ENCODE peak calls at places on chromosomes 11 and 22, in eight cellular contexts. One of them, this sample, is unnamed.

GRCh38 chr11:9758676-9759518 is 95.0 kb downstream of the SWAP70 start:
- DNase-seq in cardiac muscle cell: peak; percentile 90
- DNase-seq in endothelial cell: peak; percentile 64
- DNase-seq in RWPE1: peak; percentile 64
- DNase-seq in BJ: no peak
- DNase-seq in adrenal gland: peak; percentile 80
- DNase-seq in transverse colon: peak; percentile 75
- DNase-seq in fibroblast of the aortic adventitia: peak; percentile 55
- DNase-seq in this sample: peak; percentile 72

GRCh38 chr11:64759131-64759721 is 548 bp downstream of the PYGM start:
- DNase-seq in cardiac muscle cell: no peak
- DNase-seq in endothelial cell: no peak
- DNase-seq in RWPE1: no peak
- DNase-seq in BJ: no peak
- DNase-seq in adrenal gland: no peak
- DNase-seq in transverse colon: no peak
- DNase-seq in fibroblast of the aortic adventitia: no peak
- DNase-seq in this sample: no peak

GRCh38 chr11:8932564-8933180 is at the start of gene C11orf16:
- DNase-seq in cardiac muscle cell: no peak
- DNase-seq in endothelial cell: no peak
- DNase-seq in RWPE1: no peak
- DNase-seq in BJ: no peak
- DNase-seq in adrenal gland: no peak
- DNase-seq in transverse colon: no peak
- DNase-seq in fibroblast of the aortic adventitia: no peak
- DNase-seq in this sample: no peak

GRCh38 chr11:104852811-104853210 is 45.4 kb downstream of the CASP12 start:
- DNase-seq in cardiac muscle cell: no peak
- DNase-seq in endothelial cell: no peak
- DNase-seq in RWPE1: no peak
- DNase-seq in BJ: no peak
- DNase-seq in adrenal gland: no peak
- DNase-seq in transverse colon: no peak
- DNase-seq in fibroblast of the aortic adventitia: peak; percentile 28
- DNase-seq in this sample: no peak

GRCh38 chr11:82842019-82842418 is 58.2 kb downstream of the PRCP start:
- DNase-seq in cardiac muscle cell: no peak
- DNase-seq in endothelial cell: no peak
- DNase-seq in RWPE1: no peak
- DNase-seq in BJ: no peak
- DNase-seq in adrenal gland: no peak
- DNase-seq in transverse colon: no peak
- DNase-seq in fibroblast of the aortic adventitia: no peak
- DNase-seq in this sample: no peak

GRCh38 chr11:9535189-9535781 is 38.2 kb upstream of the WEE1 start:
- DNase-seq in cardiac muscle cell: peak; percentile 87
- DNase-seq in endothelial cell: peak; percentile 84
- DNase-seq in RWPE1: no peak
- DNase-seq in BJ: peak; percentile 38
- DNase-seq in adrenal gland: peak; percentile 59
- DNase-seq in transverse colon: peak; percentile 83
- DNase-seq in fibroblast of the aortic adventitia: peak; percentile 69
- DNase-seq in this sample: peak; percentile 89

GRCh38 chr11:117511981-117512448 is 184.4 kb downstream of the CEP164 start:
- DNase-seq in cardiac muscle cell: no peak
- DNase-seq in endothelial cell: no peak
- DNase-seq in RWPE1: no peak
- DNase-seq in BJ: no peak
- DNase-seq in adrenal gland: no peak
- DNase-seq in transverse colon: peak; percentile 27
- DNase-seq in fibroblast of the aortic adventitia: no peak
- DNase-seq in this sample: no peak

GRCh38 chr11:108324587-108324986 is 101.7 kb downstream of the ATM start:
- DNase-seq in cardiac muscle cell: peak; percentile 17
- DNase-seq in endothelial cell: no peak
- DNase-seq in RWPE1: no peak
- DNase-seq in BJ: peak; percentile 15
- DNase-seq in adrenal gland: no peak
- DNase-seq in transverse colon: no peak
- DNase-seq in fibroblast of the aortic adventitia: peak; percentile 41
- DNase-seq in this sample: no peak

GRCh38 chr11:29124436-29124835 is 892.4 kb downstream of the KCNA4 start:
- DNase-seq in cardiac muscle cell: no peak
- DNase-seq in endothelial cell: no peak
- DNase-seq in RWPE1: no peak
- DNase-seq in BJ: no peak
- DNase-seq in adrenal gland: no peak
- DNase-seq in transverse colon: no peak
- DNase-seq in fibroblast of the aortic adventitia: no peak
- DNase-seq in this sample: no peak

GRCh38 chr11:131893103-131893502 is 522.7 kb downstream of the NTM start:
- DNase-seq in cardiac muscle cell: no peak
- DNase-seq in endothelial cell: no peak
- DNase-seq in RWPE1: no peak
- DNase-seq in BJ: no peak
- DNase-seq in adrenal gland: no peak
- DNase-seq in transverse colon: no peak
- DNase-seq in fibroblast of the aortic adventitia: no peak
- DNase-seq in this sample: no peak

GRCh38 chr11:1224491-1225385 is 1.9 kb downstream of the MUC5B start:
- DNase-seq in cardiac muscle cell: no peak
- DNase-seq in endothelial cell: no peak
- DNase-seq in RWPE1: no peak
- DNase-seq in BJ: no peak
- DNase-seq in adrenal gland: peak; percentile 7
- DNase-seq in transverse colon: peak; percentile 81
- DNase-seq in fibroblast of the aortic adventitia: no peak
- DNase-seq in this sample: no peak

GRCh38 chr11:45471002-45471665 is 185.0 kb upstream of the SYT13 start:
- DNase-seq in cardiac muscle cell: no peak
- DNase-seq in endothelial cell: no peak
- DNase-seq in RWPE1: no peak
- DNase-seq in BJ: no peak
- DNase-seq in adrenal gland: no peak
- DNase-seq in transverse colon: no peak
- DNase-seq in fibroblast of the aortic adventitia: no peak
- DNase-seq in this sample: no peak

GRCh38 chr11:9527481-9528140 is 45.9 kb upstream of the WEE1 start:
- DNase-seq in cardiac muscle cell: peak; percentile 96
- DNase-seq in endothelial cell: no peak
- DNase-seq in RWPE1: no peak
- DNase-seq in BJ: peak; percentile 41
- DNase-seq in adrenal gland: peak; percentile 20
- DNase-seq in transverse colon: no peak
- DNase-seq in fibroblast of the aortic adventitia: peak; percentile 100
- DNase-seq in this sample: no peak

GRCh38 chr22:19879996-19880785 is 25.5 kb upstream of the GNB1L start:
- DNase-seq in cardiac muscle cell: no peak
- DNase-seq in endothelial cell: no peak
- DNase-seq in RWPE1: no peak
- DNase-seq in BJ: no peak
- DNase-seq in adrenal gland: peak; percentile 12
- DNase-seq in transverse colon: no peak
- DNase-seq in fibroblast of the aortic adventitia: no peak
- DNase-seq in this sample: peak; percentile 0

GRCh38 chr11:306645-307371 is 808 bp upstream of the IFITM2 start:
- DNase-seq in cardiac muscle cell: no peak
- DNase-seq in endothelial cell: no peak
- DNase-seq in RWPE1: no peak
- DNase-seq in BJ: no peak
- DNase-seq in adrenal gland: no peak
- DNase-seq in transverse colon: no peak
- DNase-seq in fibroblast of the aortic adventitia: no peak
- DNase-seq in this sample: no peak

GRCh38 chr22:30859714-30860095 is 108.9 kb downstream of the MORC2 start:
- DNase-seq in cardiac muscle cell: no peak
- DNase-seq in endothelial cell: no peak
- DNase-seq in RWPE1: no peak
- DNase-seq in BJ: no peak
- DNase-seq in adrenal gland: no peak
- DNase-seq in transverse colon: no peak
- DNase-seq in fibroblast of the aortic adventitia: no peak
- DNase-seq in this sample: no peak

GRCh38 chr22:45268958-45269844 is 15.5 kb upstream of the UPK3A start:
- DNase-seq in cardiac muscle cell: peak; percentile 80
- DNase-seq in endothelial cell: peak; percentile 96
- DNase-seq in RWPE1: peak; percentile 74
- DNase-seq in BJ: no peak
- DNase-seq in adrenal gland: peak; percentile 68
- DNase-seq in transverse colon: peak; percentile 91
- DNase-seq in fibroblast of the aortic adventitia: peak; percentile 70
- DNase-seq in this sample: peak; percentile 83

DNA sequence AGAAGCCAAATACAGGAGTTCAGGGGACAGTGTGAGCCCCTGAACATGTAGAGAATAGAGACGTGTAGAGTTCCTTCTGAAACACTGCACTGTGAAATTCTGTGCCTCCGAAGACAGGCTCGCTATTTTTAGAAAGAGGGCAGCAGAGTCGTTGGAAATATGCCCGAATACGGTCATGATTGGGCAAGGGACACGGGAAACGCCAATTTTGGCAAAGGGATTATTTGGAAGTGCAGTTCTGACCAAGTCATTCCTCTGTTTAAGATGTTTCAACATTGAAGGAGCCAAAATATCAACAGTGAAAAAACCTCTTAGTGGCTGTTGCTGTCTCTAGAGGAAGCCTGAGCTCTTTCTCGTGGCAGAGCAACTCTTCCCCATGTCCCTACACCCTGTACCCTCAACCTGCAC is 9.5 kb upstream of the CBX6 start:
- DNase-seq in cardiac muscle cell: peak; percentile 93
- DNase-seq in endothelial cell: no peak
- DNase-seq in RWPE1: no peak
- DNase-seq in BJ: peak; percentile 43
- DNase-seq in adrenal gland: peak; percentile 84
- DNase-seq in transverse colon: peak; percentile 54
- DNase-seq in fibroblast of the aortic adventitia: peak; percentile 96
- DNase-seq in this sample: no peak
- TF ChIP-seq CTCF in cardiac muscle cell: peak; percentile 18
- TF ChIP-seq CTCF in endothelial cell: no peak
- TF ChIP-seq CTCF in RWPE1: no peak
- TF ChIP-seq CTCF in BJ: peak; percentile 34
- TF ChIP-seq CTCF in adrenal gland: no peak
- TF ChIP-seq CTCF in transverse colon: no peak
- TF ChIP-seq CTCF in fibroblast of the aortic adventitia: peak; percentile 20
- TF ChIP-seq CTCF in this sample: no peak

GRCh38 chr11:59204736-59205135 is 8.0 kb downstream of the MPEG1 start:
- DNase-seq in cardiac muscle cell: no peak
- DNase-seq in endothelial cell: no peak
- DNase-seq in RWPE1: no peak
- DNase-seq in BJ: no peak
- DNase-seq in adrenal gland: no peak
- DNase-seq in transverse colon: no peak
- DNase-seq in fibroblast of the aortic adventitia: no peak
- DNase-seq in this sample: no peak

GRCh38 chr11:59200421-59200746 is 12.3 kb downstream of the MPEG1 start:
- DNase-seq in cardiac muscle cell: no peak
- DNase-seq in endothelial cell: no peak
- DNase-seq in RWPE1: no peak
- DNase-seq in BJ: no peak
- DNase-seq in adrenal gland: peak; percentile 37
- DNase-seq in transverse colon: no peak
- DNase-seq in fibroblast of the aortic adventitia: no peak
- DNase-seq in this sample: no peak

GRCh38 chr11:59197990-59198389 is 14.7 kb downstream of the MPEG1 start:
- DNase-seq in cardiac muscle cell: peak; percentile 88
- DNase-seq in endothelial cell: no peak
- DNase-seq in RWPE1: no peak
- DNase-seq in BJ: no peak
- DNase-seq in adrenal gland: peak; percentile 93
- DNase-seq in transverse colon: no peak
- DNase-seq in fibroblast of the aortic adventitia: peak; percentile 36
- DNase-seq in this sample: no peak

GRCh38 chr11:59199546-59200420 is 12.9 kb downstream of the MPEG1 start:
- DNase-seq in cardiac muscle cell: no peak
- DNase-seq in endothelial cell: no peak
- DNase-seq in RWPE1: no peak
- DNase-seq in BJ: no peak
- DNase-seq in adrenal gland: no peak
- DNase-seq in transverse colon: no peak
- DNase-seq in fibroblast of the aortic adventitia: no peak
- DNase-seq in this sample: peak; percentile 72

DNA sequence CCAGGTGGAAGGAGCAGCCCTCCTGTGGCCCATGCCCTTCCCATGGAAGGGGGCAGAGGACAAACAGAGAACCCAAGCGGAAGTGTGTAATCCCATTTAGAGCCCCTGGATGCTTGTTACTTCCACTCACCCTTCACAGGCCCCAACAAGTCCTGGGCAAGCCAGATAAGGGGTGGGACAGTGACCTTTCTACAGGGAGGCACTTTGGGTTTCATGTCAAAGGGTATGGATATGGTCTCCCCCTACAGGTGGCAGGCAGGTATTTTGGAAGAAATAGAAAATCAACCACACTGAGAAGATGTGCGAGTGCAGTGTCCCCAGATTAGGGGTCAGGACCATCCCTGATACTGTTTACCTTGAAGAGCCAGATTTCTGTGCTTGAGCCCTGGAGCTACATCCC is 11.4 kb downstream of the MPEG1 start:
- DNase-seq in cardiac muscle cell: no peak
- DNase-seq in endothelial cell: no peak
- DNase-seq in RWPE1: peak; percentile 32
- DNase-seq in BJ: no peak
- DNase-seq in adrenal gland: no peak
- DNase-seq in transverse colon: no peak
- DNase-seq in fibroblast of the aortic adventitia: no peak
- DNase-seq in this sample: no peak
- TF ChIP-seq CTCF in cardiac muscle cell: peak; percentile 23
- TF ChIP-seq CTCF in endothelial cell: peak; percentile 44
- TF ChIP-seq CTCF in RWPE1: peak; percentile 14
- TF ChIP-seq CTCF in BJ: peak; percentile 11
- TF ChIP-seq CTCF in adrenal gland: no peak
- TF ChIP-seq CTCF in transverse colon: peak; percentile 24
- TF ChIP-seq CTCF in fibroblast of the aortic adventitia: no peak
- TF ChIP-seq CTCF in this sample: no peak

DNA sequence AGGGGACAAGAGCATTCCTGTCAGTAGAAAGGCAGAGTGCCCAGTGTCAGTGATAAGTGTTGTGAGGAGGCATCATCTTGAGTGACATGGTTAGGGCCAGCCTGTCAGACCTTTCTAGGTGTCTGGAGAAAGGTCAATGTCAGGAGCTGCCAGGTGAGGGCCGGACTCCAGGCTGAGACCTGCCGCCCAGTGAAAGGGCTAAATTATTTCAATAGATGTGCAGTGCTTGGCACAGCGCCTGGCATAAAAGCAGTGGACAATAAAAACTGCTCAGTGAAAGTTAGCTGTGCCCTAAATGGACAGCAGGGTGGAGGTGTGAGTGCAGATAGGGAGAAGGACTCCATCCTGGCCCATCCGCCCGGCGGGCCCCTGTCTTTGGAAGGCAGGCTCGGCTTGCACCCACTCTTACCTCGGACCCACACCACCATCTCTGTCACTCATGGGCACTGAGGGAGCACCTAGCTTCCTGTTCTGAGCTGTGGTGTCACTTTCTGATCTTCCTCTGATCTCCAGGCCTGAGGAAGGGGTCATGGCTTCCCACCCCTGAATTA is 23.5 kb upstream of the WNT11 start:
- DNase-seq in cardiac muscle cell: no peak
- DNase-seq in endothelial cell: no peak
- DNase-seq in RWPE1: no peak
- DNase-seq in BJ: no peak
- DNase-seq in adrenal gland: no peak
- DNase-seq in transverse colon: no peak
- DNase-seq in fibroblast of the aortic adventitia: no peak
- DNase-seq in this sample: no peak
- TF ChIP-seq CTCF in cardiac muscle cell: no peak
- TF ChIP-seq CTCF in endothelial cell: no peak
- TF ChIP-seq CTCF in RWPE1: no peak
- TF ChIP-seq CTCF in BJ: no peak
- TF ChIP-seq CTCF in adrenal gland: no peak
- TF ChIP-seq CTCF in transverse colon: no peak
- TF ChIP-seq CTCF in fibroblast of the aortic adventitia: no peak
- TF ChIP-seq CTCF in this sample: no peak

GRCh38 chr11:97269527-97269926 is 879.7 kb downstream of the JRKL start:
- DNase-seq in cardiac muscle cell: peak; percentile 6
- DNase-seq in endothelial cell: no peak
- DNase-seq in RWPE1: peak; percentile 1
- DNase-seq in BJ: no peak
- DNase-seq in adrenal gland: no peak
- DNase-seq in transverse colon: no peak
- DNase-seq in fibroblast of the aortic adventitia: no peak
- DNase-seq in this sample: no peak
- TF ChIP-seq CTCF in cardiac muscle cell: peak; percentile 12
- TF ChIP-seq CTCF in endothelial cell: peak; percentile 66
- TF ChIP-seq CTCF in RWPE1: no peak
- TF ChIP-seq CTCF in BJ: no peak
- TF ChIP-seq CTCF in adrenal gland: no peak
- TF ChIP-seq CTCF in transverse colon: no peak
- TF ChIP-seq CTCF in fibroblast of the aortic adventitia: no peak
- TF ChIP-seq CTCF in this sample: no peak

This sample was measured in activated CD8-positive, alpha-beta T cell treated with anti-CD3 and anti-CD28 coated beads for 36 hours.